ENCODE peak calls at places on chromosomes 3 and 15, in six cellular contexts. F is upper lobe of left lung, E is heart right ventricle, S is body of pancreas, C is breast epithelium, J is testis. K is an unnamed sample. For H3K9me3, the result is how much of the 10 kb centered on the place peaks cover.

GRCh38 chr15:65066001-65066634 is 1.7 kb downstream of the RASL12 start:
- DNase-seq in E (no peak), C (no peak), S (no peak), F (no peak), J (no peak), K (no peak)

GRCh38 chr3:95738045-95738444 is 1076.3 kb upstream of the EPHA6 start:
- DNase-seq in C (no peak), F (no peak), J (no peak), S (no peak), E (no peak), K (no peak)

GRCh38 chr15:98292442-98293240 is 332.1 kb downstream of the ARRDC4 start:
- DNase-seq in E (peak), F (peak), C (no peak), S (peak), J (peak), K (no peak)

GRCh38 chr3:190172751-190173150 is 52.1 kb upstream of the P3H2 start:
- DNase-seq in F (no peak), J (no peak), S (no peak), E (no peak), C (no peak), K (no peak)

GRCh38 chr15:40006646-40007045 is 32.3 kb downstream of the SRP14 start:
- DNase-seq in E (no peak), J (no peak), C (no peak), F (no peak), S (no peak), K (no peak)

GRCh38 chr15:37133619-37134018 is 33.3 kb upstream of the MEIS2 start:
- DNase-seq in F (no peak), E (no peak), S (no peak), J (no peak), C (no peak), K (no peak)

GRCh38 chr3:10387881-10388621 is 67.1 kb upstream of the SEC13 start:
- DNase-seq in S (no peak), C (no peak), E (no peak), F (no peak), J (no peak), K (no peak)

GRCh38 chr15:68801572-68802148 is 19.0 kb downstream of the ANP32A start:
- DNase-seq in J (no peak), F (no peak), C (no peak), S (no peak), E (no peak), K (no peak)

GRCh38 chr3:175741951-175742350 is 882.8 kb downstream of the NAALADL2 start:
- DNase-seq in F (no peak), S (no peak), J (no peak), C (no peak), E (no peak), K (no peak)

GRCh38 chr15:65869954-65870871 is 922 bp downstream of the RAB11A start:
- DNase-seq in S (peak), C (peak), J (peak), E (peak), F (peak), K (no peak)

GRCh38 chr3:32759342-32759741 is 58.5 kb upstream of the TRIM71 start:
- DNase-seq in F (no peak), E (no peak), C (no peak), S (no peak), J (no peak), K (no peak)

GRCh38 chr3:79012946-79013362 is 754.8 kb downstream of the ROBO1 start:
- DNase-seq in S (no peak), C (no peak), E (no peak), F (no peak), J (no peak), K (no peak)

GRCh38 chr15:38254065-38254883 is 1.6 kb downstream of the SPRED1 start:
- DNase-seq in E (peak), C (peak), S (peak), F (no peak), J (peak), K (no peak)

GRCh38 chr3:19881036-19881435 is 53.0 kb downstream of the EFHB start:
- DNase-seq in J (no peak), E (no peak), S (no peak), F (no peak), C (no peak), K (no peak)

GRCh38 chr3:108602249-108602934 is 12.9 kb downstream of the DZIP3 start:
- DNase-seq in F (no peak), J (no peak), C (no peak), S (peak), E (peak), K (no peak)

GRCh38 chr3:37991823-37992222 is 1.2 kb downstream of the VILL start:
- DNase-seq in E (no peak), S (no peak), J (no peak), C (no peak), F (no peak), K (no peak)

GRCh38 chr3:41274944-41275668 is 75.8 kb downstream of the CTNNB1 start:
- DNase-seq in F (no peak), C (no peak), S (no peak), J (no peak), E (no peak), K (no peak)

GRCh38 chr3:188183452-188183851 is 29.5 kb downstream of the LPP start:
- DNase-seq in F (no peak), J (no peak), C (peak), E (no peak), S (no peak), K (no peak)

GRCh38 chr3:114221165-114221880 is 16.1 kb downstream of the ZNF80 start:
- DNase-seq in J (no peak), S (no peak), E (no peak), F (no peak), C (no peak), K (no peak)

GRCh38 chr15:67109141-67110034 is 44.0 kb downstream of the SMAD3 start:
- DNase-seq in F (peak), C (no peak), J (no peak), S (peak), E (peak), K (no peak)

GRCh38 chr3:37625051-37625450 is 236.6 kb upstream of the CTDSPL start:
- DNase-seq in F (no peak), S (no peak), J (no peak), C (no peak), E (no peak), K (no peak)

GRCh38 chr15:74988007-74988800 is 7.2 kb upstream of the SCAMP5 start:
- DNase-seq in J (no peak), E (no peak), F (no peak), S (peak), C (no peak), K (no peak)

GRCh38 chr15:73989001-73989798 is 2.9 kb downstream of the STOML1 start:
- DNase-seq in F (no peak), E (no peak), J (no peak), S (no peak), C (peak), K (no peak)

GRCh38 chr3:161222662-161223061 is 1.6 kb downstream of the NMD3 start:
- DNase-seq in E (no peak), S (no peak), F (no peak), C (no peak), J (no peak), K (no peak)

GRCh38 chr15:47027322-47027946 is 689.9 kb upstream of the SEMA6D start:
- DNase-seq in J (no peak), E (no peak), F (no peak), S (no peak), C (no peak), K (no peak)

GRCh38 chr3:71066356-71066755 is 517.2 kb downstream of the FOXP1 start:
- DNase-seq in J (no peak), F (no peak), C (no peak), E (peak), S (peak), K (no peak)

GRCh38 chr3:21894459-21895083 is 143.6 kb upstream of the ZNF385D start:
- DNase-seq in J (peak), S (no peak), C (no peak), E (peak), F (no peak), K (no peak)

GRCh38 chr3:107683447-107683846 is 160.7 kb downstream of the BBX start:
- DNase-seq in F (no peak), E (peak), J (no peak), S (no peak), C (no peak), K (no peak)

GRCh38 chr3:112117826-112118571 is 15.0 kb downstream of the GCSAM start:
- DNase-seq in E (no peak), J (peak), F (no peak), S (peak), C (no peak), K (no peak)

GRCh38 chr3:57065588-57065987 is 5.1 kb downstream of the SPATA12 start:
- DNase-seq in J (no peak), S (no peak), F (no peak), C (no peak), E (no peak), K (no peak)

GRCh38 chr3:160852856-160853255 is 96.8 kb downstream of the PPM1L start:
- DNase-seq in C (no peak), J (no peak), S (no peak), F (no peak), E (no peak), K (no peak)

GRCh38 chr3:23203651-23204111 is 554 bp downstream of the UBE2E2 start:
- DNase-seq in S (peak), J (peak), C (peak), E (peak), F (peak), K (no peak)

GRCh38 chr15:40420071-40420713 is 14.6 kb downstream of the IVD start:
- DNase-seq in F (peak), C (no peak), S (peak), E (peak), J (no peak), K (no peak)

GRCh38 chr3:25751691-25752090 is 31.6 kb downstream of the NGLY1 start:
- DNase-seq in F (no peak), J (no peak), C (no peak), S (no peak), E (no peak), K (no peak)

GRCh38 chr3:126156468-126156867 is 23.9 kb downstream of the ALDH1L1 start:
- DNase-seq in E (no peak), S (no peak), F (peak), J (peak), C (no peak), K (no peak)

GRCh38 chr3:170425491-170426239 is 7.0 kb downstream of the CLDN11 start:
- DNase-seq in S (no peak), F (no peak), E (no peak), C (peak), J (peak), K (no peak)

GRCh38 chr15:47788685-47789084 is 71.4 kb downstream of the SEMA6D start:
- DNase-seq in C (no peak), J (no peak), E (no peak), F (no peak), S (no peak), K (no peak)

DNA sequence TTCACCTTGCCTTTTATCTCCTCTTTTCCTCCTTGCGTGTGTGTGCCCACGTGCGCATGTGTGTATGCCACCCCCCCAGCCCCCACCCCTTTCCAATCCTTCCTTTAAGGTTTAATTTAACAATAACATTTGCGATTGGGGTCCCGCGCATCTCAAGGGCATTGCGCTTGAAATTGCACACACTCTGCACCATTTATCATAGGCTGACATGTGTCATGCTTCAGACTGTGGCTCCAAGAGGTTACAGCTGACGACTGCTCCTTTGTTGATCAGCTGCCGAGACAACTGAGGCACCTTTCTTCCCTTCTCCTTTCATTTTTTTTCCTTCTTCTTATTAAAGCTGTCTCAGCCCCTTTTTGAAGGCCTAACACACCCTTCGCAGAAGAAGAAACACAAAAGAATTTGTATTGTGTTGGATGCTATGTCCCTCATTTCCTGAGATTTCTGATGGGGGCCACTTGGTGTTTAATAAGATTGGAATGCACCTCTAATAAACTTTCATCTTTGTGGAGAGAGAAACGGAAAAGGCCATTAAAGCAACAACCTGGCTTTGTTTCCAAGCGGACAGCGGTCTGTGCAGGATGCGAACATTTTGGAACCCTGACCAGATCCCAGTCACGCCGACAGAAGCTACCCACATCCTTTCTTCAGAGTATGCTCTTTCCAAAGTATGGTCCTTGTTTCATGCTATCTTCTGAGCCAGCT is 470.1 kb downstream of the MCTP2 start:
- DNase-seq in E (no peak), F (no peak), C (no peak), S (no peak), J (no peak), K (no peak)
- H3K27ac ChIP-seq in E (no peak), F (no peak), C (no peak), S (no peak), J (no peak), K (no peak)

DNA sequence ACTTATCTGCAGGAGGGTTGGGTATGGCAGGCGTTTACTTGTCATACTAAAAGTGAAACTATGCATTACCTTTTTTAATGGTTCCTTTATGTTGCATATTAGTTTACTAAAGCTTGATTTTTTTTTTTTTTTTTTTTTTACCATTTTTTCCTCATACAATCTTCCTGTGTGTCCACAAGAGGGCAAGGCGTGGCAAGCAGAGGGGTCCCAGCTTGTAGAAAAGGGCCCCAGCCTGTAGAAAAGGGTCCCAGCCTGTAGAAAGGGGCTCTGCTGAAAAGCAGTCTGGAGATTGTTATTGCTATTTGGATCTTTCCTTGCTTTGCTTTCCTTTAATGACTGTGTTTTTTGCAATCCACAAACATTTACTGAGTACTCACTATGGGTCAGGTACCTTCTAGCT is 21.9 kb downstream of the MKRN2 start:
- DNase-seq in F (no peak), S (no peak), E (no peak), C (no peak), J (no peak), K (no peak)
- TF ChIP-seq CTCF in F (no peak), S (no peak), E (no peak), C (no peak), J (no peak), K (no peak)

DNA sequence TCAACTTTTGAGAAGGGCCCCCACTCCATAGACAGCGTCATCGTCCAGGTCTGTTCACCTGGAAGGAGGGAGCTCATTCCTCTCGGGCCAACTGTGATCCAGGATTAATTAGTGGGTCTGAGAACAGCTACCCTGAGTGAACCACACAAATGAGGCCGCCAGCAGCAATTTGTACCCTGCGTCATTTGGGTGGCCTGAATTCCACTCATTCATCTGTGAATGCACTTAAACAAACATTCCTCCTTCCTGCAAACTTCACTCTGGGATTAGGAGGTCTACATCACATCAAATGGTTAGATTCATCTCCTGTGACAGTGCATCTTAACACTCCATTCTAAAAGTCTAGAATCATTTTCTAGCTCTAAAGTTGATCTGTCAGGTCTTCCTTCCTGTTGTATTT is 201.8 kb downstream of the GABRG3 start:
- DNase-seq in J (no peak), F (no peak), E (no peak), C (no peak), S (no peak), K (no peak)
- H3K9me3 ChIP-seq in J (under half), F (under half), E (under half), C (under half), S (under half), K (under half)

DNA sequence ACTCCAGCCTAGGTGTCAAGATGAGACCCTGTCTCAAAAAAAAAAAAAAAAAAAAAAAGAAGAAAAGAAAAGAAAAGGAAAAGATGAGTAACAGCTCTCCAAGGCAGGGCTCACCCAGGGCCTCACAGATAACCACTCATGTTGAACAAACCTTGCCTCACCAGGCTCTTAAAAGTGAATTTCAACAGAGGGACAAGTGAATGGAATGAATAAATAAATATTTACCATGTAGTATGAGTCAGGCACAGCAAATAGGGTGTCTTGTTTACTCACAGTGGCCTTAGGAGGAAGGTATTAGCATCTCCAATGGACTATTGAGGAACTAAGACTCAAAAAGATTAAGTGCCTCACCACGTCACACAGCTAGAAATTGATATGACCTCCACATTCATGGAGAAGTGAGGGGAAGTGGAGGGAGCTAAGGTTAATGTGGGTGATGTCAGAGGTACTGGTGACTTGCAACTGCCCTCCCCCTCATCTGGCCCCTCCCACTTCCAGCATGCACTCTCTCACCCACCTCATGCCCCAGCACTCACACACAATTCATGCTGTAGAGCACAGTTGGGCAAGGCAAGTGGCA is 255.5 kb downstream of the UACA start:
- DNase-seq in F (no peak), C (no peak), J (no peak), S (peak), E (no peak), K (no peak)
- H3K27ac ChIP-seq in F (peak), C (no peak), J (no peak), S (no peak), E (no peak), K (peak)

GRCh38 chr3:134311693-134312071 is 61.0 kb upstream of the RYK start:
- DNase-seq in E (no peak), F (no peak), C (no peak), S (no peak), J (no peak), K (no peak)

GRCh38 chr3:134313839-134314587 is 60.2 kb downstream of the AMOTL2 start:
- DNase-seq in J (no peak), C (no peak), E (no peak), F (no peak), S (peak), K (no peak)

GRCh38 chr3:134311265-134311664 is 60.6 kb upstream of the RYK start:
- DNase-seq in F (no peak), E (no peak), J (no peak), C (no peak), S (no peak), K (no peak)

GRCh38 chr3:134312873-134313838 is 61.1 kb downstream of the AMOTL2 start:
- DNase-seq in E (peak), C (peak), J (peak), F (peak), S (peak), K (no peak)

DNA sequence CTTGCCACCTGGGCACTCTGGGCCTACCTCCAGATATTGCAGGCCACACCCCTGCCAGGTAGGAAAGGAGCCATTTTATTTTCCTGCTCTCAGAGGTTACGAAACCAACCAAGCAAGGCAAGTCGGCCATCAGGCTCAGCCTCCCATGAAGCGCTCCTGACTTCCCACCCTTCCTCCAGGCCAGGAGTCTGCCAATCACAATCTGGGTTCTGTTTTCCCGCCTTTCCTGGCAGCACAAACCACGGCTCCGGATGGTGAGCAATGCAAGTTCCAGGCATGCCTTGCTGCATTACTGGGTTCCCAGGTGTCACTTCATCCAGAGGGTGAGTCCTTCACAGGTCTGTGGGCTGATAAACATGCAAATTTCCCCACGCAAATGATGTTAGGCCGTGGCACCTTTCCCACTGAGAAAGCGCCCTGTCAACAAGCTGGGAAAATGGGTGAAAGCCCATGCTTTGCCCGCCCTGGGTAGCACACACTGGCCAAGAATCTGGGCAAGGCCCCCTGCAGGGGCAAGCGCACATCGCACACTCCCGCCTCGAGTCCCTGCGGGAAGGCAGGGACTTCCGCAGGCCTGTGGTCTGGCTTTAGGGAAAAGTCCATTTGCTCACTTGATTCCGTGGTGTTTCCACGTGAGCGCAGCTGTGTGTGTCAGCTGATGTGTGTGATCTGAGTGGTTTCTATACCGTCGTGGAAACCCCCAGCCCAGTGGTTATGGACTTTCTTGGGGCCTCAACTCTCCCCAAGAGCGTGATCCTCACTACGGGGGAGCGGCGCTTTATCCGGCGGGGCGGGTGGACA is 61.6 kb upstream of the RYK start:
- DNase-seq in C (peak), E (no peak), J (no peak), S (peak), F (peak), K (no peak)
- TF ChIP-seq CTCF in C (no peak), E (no peak), J (no peak), S (no peak), F (peak), K (no peak)

GRCh38 chr15:27878841-27879240 is 220.3 kb downstream of the OCA2 start:
- DNase-seq in S (no peak), J (no peak), E (no peak), C (no peak), F (no peak), K (no peak)

GRCh38 chr15:27885226-27885625 is 213.9 kb downstream of the OCA2 start:
- DNase-seq in F (no peak), S (no peak), E (no peak), J (no peak), C (no peak), K (no peak)

GRCh38 chr15:27889258-27889657 is 209.9 kb downstream of the OCA2 start:
- DNase-seq in S (no peak), E (no peak), J (no peak), C (no peak), F (no peak), K (no peak)

GRCh38 chr15:27884726-27885125 is 214.4 kb downstream of the OCA2 start:
- DNase-seq in F (no peak), S (no peak), E (no peak), C (no peak), J (no peak), K (no peak)
- H3K9me3 ChIP-seq in F (under half), S (under half), E (under half), C (under half), J (under half), K (under half)

K was measured in esophagus squamous epithelium.